ENCODE peak calls at places on chromosomes 16 and 17, in four cellular contexts. X is heart right ventricle, Y is HCT116, S is PC-3. E is an unnamed sample.

GRCh38 chr16:56927471-56927870 is 4.5 kb upstream of the HERPUD1 start:
- DNase-seq in X (no peak), Y (no peak), S (no peak), E (no peak)

GRCh38 chr17:59572301-59572924 is 7.0 kb downstream of the DHX40 start:
- DNase-seq in X (no peak), Y (no peak), S (no peak), E (no peak)

GRCh38 chr16:970766-971581 is at the start of gene LMF1:
- DNase-seq in X (peak), Y (peak), S (peak), E (no peak)

GRCh38 chr16:8674413-8675022 is at the start of gene ABAT:
- DNase-seq in X (peak), Y (peak), S (peak), E (no peak)

GRCh38 chr16:24346734-24347133 is 90.6 kb downstream of the CACNG3 start:
- DNase-seq in X (no peak), Y (no peak), S (no peak), E (no peak)

GRCh38 chr17:77724876-77725615 is 233.5 kb upstream of the TNRC6C start:
- DNase-seq in X (no peak), Y (no peak), S (no peak), E (no peak)

GRCh38 chr16:68792465-68793324 is 50.6 kb upstream of the TANGO6 start:
- DNase-seq in X (no peak), Y (no peak), S (peak), E (no peak)

GRCh38 chr16:68005786-68006286 is 6.6 kb upstream of the DPEP2 start:
- DNase-seq in X (no peak), Y (no peak), S (no peak), E (no peak)

GRCh38 chr17:68587026-68587425 is 14.1 kb downstream of the FAM20A start:
- DNase-seq in X (no peak), Y (no peak), S (no peak), E (no peak)

GRCh38 chr17:71085238-71086033 is 916.1 kb downstream of the KCNJ2 start:
- DNase-seq in X (no peak), Y (peak), S (peak), E (peak)

GRCh38 chr17:9520649-9521435 is 54.8 kb downstream of the STX8 start:
- DNase-seq in X (no peak), Y (no peak), S (no peak), E (no peak)

GRCh38 chr16:57146735-57147134 is 39.1 kb downstream of the PSME3IP1 start:
- DNase-seq in X (no peak), Y (no peak), S (peak), E (no peak)

GRCh38 chr16:70454221-70455034 is at the start of gene FCSK:
- DNase-seq in X (peak), Y (peak), S (peak), E (no peak)

GRCh38 chr17:80742091-80742490 is 197.5 kb downstream of the RPTOR start:
- DNase-seq in X (no peak), Y (no peak), S (no peak), E (no peak)

GRCh38 chr16:54890381-54890780 is 40.3 kb upstream of the IRX5 start:
- DNase-seq in X (no peak), Y (no peak), S (no peak), E (no peak)

GRCh38 chr17:38852771-38853291 is 690 bp downstream of the RPL23 start:
- DNase-seq in X (no peak), Y (no peak), S (no peak), E (no peak)

GRCh38 chr17:78133971-78134898 is 3.7 kb downstream of the TMC8 start:
- DNase-seq in X (no peak), Y (peak), S (peak), E (peak)

GRCh38 chr17:5226940-5227878 is 7.5 kb downstream of the SCIMP start:
- DNase-seq in X (no peak), Y (no peak), S (no peak), E (no peak)

GRCh38 chr17:56891751-56892150 is 22.1 kb downstream of the TRIM25 start:
- DNase-seq in X (peak), Y (no peak), S (no peak), E (no peak)

GRCh38 chr17:55266051-55266957 is 1.5 kb downstream of the HLF start:
- DNase-seq in X (no peak), Y (no peak), S (no peak), E (no peak)

GRCh38 chr16:15765880-15766279 is 90.9 kb downstream of the MYH11 start:
- DNase-seq in X (no peak), Y (peak), S (peak), E (peak)

GRCh38 chr17:8012996-8013640 is 10.7 kb downstream of the GUCY2D start:
- DNase-seq in X (no peak), Y (no peak), S (no peak), E (no peak)
- H3K27ac ChIP-seq in X (no peak), Y (no peak), S (no peak), E (no peak)

GRCh38 chr17:74380086-74380958 is 13.0 kb downstream of the GPR142 start:
- DNase-seq in X (no peak), Y (peak), S (peak), E (no peak)
- H3K4me3 ChIP-seq in X (peak), Y (peak), S (peak), E (no peak)

GRCh38 chr17:2068589-2069051 is 13.7 kb downstream of the HIC1 start:
- DNase-seq in X (no peak), Y (no peak), S (peak), E (no peak)

GRCh38 chr17:2068101-2068518 is 13.2 kb downstream of the HIC1 start:
- DNase-seq in X (no peak), Y (no peak), S (no peak), E (no peak)

GRCh38 chr17:2067048-2067452 is 12.1 kb downstream of the HIC1 start:
- DNase-seq in X (no peak), Y (no peak), S (no peak), E (no peak)

GRCh38 chr17:2064980-2065785 is 10.3 kb downstream of the HIC1 start:
- DNase-seq in X (peak), Y (no peak), S (no peak), E (no peak)

DNA sequence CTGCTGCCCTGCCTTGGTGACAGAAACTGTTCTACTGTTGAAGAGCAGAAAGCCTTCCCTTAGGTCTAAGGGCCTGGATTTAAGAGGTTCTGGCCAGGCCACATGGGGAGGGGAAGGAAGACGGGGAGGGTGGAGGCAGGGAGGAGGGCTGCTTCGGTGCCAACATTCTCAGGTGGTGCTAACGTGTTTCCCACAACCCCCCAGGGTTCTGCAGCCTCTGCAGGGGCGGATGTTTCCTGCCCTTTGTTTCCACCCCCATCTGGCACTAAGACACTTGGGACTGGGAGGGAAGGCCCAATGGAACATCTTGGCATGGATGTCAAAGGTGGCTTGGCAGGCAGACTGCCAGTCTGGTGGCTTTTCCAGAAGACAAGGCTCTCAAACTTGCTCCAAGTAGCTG is 12.7 kb downstream of the HIC1 start:
- DNase-seq in X (peak), Y (no peak), S (no peak), E (no peak)
- H3K27ac ChIP-seq in X (peak), Y (no peak), S (peak), E (no peak)

GRCh38 chr17:4162366-4162765 is 19.4 kb downstream of the CYB5D2 start:
- DNase-seq in X (no peak), Y (no peak), S (no peak), E (no peak)
- H3K4me3 ChIP-seq in X (no peak), Y (no peak), S (no peak), E (no peak)

DNA sequence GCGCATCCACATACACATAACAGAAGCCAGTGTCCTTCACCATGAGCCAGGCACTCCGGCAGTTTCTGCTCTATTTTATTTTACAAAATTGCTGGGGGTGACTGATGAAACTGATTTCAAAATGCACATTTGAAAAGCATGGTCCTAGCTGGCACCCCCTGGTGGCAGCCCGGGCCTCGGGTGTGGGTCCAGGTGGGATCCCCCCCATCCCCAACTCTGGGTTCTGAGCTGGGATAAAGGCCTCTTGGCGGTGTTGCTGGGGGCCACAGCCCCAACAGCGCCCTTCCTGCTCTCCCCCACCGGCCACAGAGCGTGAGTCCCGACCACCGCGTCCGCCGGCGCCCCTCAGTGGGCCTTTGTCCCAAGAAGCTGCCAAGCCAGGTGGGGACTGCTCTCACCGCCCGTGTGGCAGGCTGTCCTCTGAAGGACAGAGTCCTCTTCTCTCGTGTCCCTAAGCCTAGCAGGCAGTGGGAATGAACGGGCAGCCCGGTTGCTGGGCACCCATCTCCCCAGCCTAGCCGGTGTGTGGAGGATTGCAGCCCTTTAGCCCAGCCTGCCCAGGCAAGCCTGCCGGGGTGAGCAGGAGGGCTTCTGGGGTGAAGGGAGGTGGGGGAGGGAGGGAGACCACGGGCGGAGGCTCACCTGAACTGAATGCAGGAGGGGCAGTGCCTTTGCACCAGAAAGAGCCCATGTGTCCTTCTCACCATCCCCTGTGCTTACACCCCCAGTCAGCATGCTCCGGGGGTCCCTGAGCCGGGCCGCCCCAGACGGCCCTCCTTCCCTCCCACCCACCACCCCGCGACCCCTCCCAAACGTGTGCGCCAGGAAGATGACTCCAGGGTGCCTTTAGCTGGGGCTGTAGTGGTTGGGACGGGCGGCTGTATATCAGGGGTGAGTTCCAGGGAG is 898 bp downstream of the SNAI3 start:
- DNase-seq in X (no peak), Y (no peak), S (no peak), E (no peak)
- H3K27ac ChIP-seq in X (no peak), Y (peak), S (no peak), E (no peak)

GRCh38 chr16:2170080-2170479 is 14.5 kb downstream of the TRAF7 start:
- DNase-seq in X (no peak), Y (no peak), S (no peak), E (no peak)
- H3K4me3 ChIP-seq in X (no peak), Y (no peak), S (no peak), E (no peak)

GRCh38 chr17:74467221-74467951 is 952 bp downstream of the CD300A start:
- DNase-seq in X (no peak), Y (no peak), S (no peak), E (no peak)

GRCh38 chr17:74466785-74467158 is 338 bp downstream of the CD300A start:
- DNase-seq in X (no peak), Y (no peak), S (no peak), E (no peak)

GRCh38 chr17:74464730-74465377 is 1.6 kb upstream of the CD300A start:
- DNase-seq in X (no peak), Y (no peak), S (no peak), E (no peak)

GRCh38 chr17:74465378-74466110 is 890 bp upstream of the CD300A start:
- DNase-seq in X (no peak), Y (no peak), S (no peak), E (no peak)

GRCh38 chr17:74466111-74466784 is at the start of gene CD300A:
- DNase-seq in X (peak), Y (no peak), S (no peak), E (no peak)
- H3K27ac ChIP-seq in X (peak), Y (no peak), S (no peak), E (no peak)

GRCh38 chr17:41864498-41864836 is 756 bp downstream of the KLHL11 start:
- DNase-seq in X (no peak), Y (no peak), S (no peak), E (no peak)

GRCh38 chr17:41860254-41860931 is 4.8 kb downstream of the KLHL11 start:
- DNase-seq in X (no peak), Y (no peak), S (no peak), E (no peak)

GRCh38 chr17:41865596-41865893 is 322 bp upstream of the KLHL11 start:
- DNase-seq in X (no peak), Y (no peak), S (no peak), E (no peak)

GRCh38 chr17:41864837-41865595 is at the start of gene KLHL11:
- DNase-seq in X (peak), Y (peak), S (peak), E (peak)

DNA sequence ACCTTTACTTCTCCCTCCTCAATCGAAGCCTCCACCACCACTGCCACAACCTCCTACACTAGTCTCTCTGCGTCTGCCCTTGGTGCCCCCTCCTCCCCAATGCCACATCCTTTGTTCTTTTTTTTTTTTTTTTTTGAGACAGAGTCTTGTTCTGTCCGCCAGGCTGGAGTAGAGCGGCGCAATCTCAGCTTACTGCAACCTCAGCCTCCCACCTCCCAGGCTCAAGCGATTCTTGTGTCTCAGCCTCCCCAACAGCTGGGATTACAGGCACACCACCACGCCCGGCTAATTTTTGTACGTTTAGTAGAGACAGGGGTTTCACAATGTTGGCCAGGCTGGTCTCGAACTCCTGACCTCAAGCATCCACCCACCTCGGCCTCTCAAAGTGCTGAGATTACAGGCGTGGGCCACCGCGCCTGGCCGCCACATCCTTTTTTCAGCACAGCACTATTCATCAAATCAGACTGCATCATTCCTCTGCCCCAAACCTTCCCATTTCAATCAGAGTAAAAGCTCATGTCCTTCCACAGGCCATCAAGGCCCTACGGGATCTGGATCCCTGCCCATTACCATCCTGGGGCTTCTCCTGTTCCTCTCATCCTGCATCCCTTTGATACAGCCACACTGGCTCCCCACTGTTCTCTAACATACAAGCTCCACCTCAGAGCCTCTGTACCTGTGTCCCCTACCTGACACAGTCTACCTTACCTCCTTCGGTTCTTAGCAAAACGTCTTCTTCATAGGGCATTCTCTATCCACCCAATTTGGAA is 2.0 kb downstream of the KLHL11 start:
- DNase-seq in X (no peak), Y (no peak), S (no peak), E (no peak)
- H3K4me3 ChIP-seq in X (no peak), Y (peak), S (peak), E (no peak)

DNA sequence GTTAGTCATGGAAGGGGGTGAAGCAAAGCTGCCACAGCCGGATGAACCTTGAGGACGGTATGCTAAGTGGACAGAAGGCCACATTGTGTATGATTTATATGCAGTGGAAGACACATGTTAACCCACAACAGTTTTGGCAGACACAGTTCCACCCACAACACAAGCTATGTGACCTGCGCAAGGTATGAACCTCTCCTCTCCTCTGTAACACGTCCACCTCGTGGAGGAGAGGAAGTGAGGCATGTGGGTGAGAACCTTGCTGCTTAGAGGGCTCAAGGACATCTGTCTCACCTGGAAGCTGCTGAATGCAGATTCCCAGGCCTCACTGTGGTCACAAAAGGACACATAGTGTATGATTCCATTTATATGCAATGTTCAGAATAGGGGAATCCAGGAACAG is 136.1 kb upstream of the PLCG2 start:
- DNase-seq in X (no peak), Y (no peak), S (no peak), E (no peak)
- H3K27ac ChIP-seq in X (no peak), Y (no peak), S (no peak), E (no peak)